ENCODE peak calls at places on chromosomes 2 and 18, in four cellular contexts. N is ascending aorta, O is body of pancreas, B is heart left ventricle. U is an unnamed sample. For H3K27me3, the result is how much of the 10 kb centered on the place peaks cover.

GRCh38 chr2:70519453-70519852 is 34.2 kb downstream of the TGFA start:
- DNase-seq in N (no peak), O (no peak), B (no peak), U (no peak)

GRCh38 chr2:143953386-143953785 is 566.5 kb downstream of the ZEB2 start:
- DNase-seq in N (no peak), O (no peak), B (no peak), U (no peak)

GRCh38 chr2:190235101-190235500 is 84.5 kb downstream of the HIBCH start:
- DNase-seq in N (no peak), O (no peak), B (no peak), U (no peak)

GRCh38 chr18:62450546-62451395 is 72.1 kb upstream of the ZCCHC2 start:
- DNase-seq in N (peak), O (peak), B (peak), U (peak)

GRCh38 chr18:61619783-61620182 is 273.0 kb downstream of the RNF152 start:
- DNase-seq in N (no peak), O (no peak), B (no peak), U (no peak)

GRCh38 chr2:3956892-3957291 is 253.5 kb downstream of the DCDC2C start:
- DNase-seq in N (no peak), O (no peak), B (no peak), U (no peak)

GRCh38 chr2:16553222-16553621 is 112.4 kb downstream of the CYRIA start:
- DNase-seq in N (no peak), O (peak), B (peak), U (peak)

GRCh38 chr2:177983183-177983788 is 89.3 kb downstream of the PDE11A start:
- DNase-seq in N (no peak), O (peak), B (no peak), U (peak)

GRCh38 chr2:11967946-11968465 is 221.6 kb downstream of the LPIN1 start:
- DNase-seq in N (no peak), O (no peak), B (peak), U (no peak)

GRCh38 chr2:28656937-28657615 is 94.6 kb upstream of the PPP1CB start:
- DNase-seq in N (no peak), O (no peak), B (no peak), U (peak)

GRCh38 chr2:191678437-191679110 is 638 bp downstream of the NABP1 start:
- DNase-seq in N (no peak), O (peak), B (peak), U (peak)

GRCh38 chr2:42663106-42663755 is 94.8 kb downstream of the MTA3 start:
- DNase-seq in N (peak), O (peak), B (peak), U (peak)

GRCh38 chr2:65595641-65596040 is 163.2 kb upstream of the SPRED2 start:
- DNase-seq in N (no peak), O (no peak), B (no peak), U (peak)

GRCh38 chr18:59197636-59198035 is 22.3 kb upstream of the GRP start:
- DNase-seq in N (no peak), O (no peak), B (no peak), U (no peak)

GRCh38 chr18:59198215-59198614 is 21.7 kb upstream of the GRP start:
- DNase-seq in N (no peak), O (no peak), B (no peak), U (no peak)

GRCh38 chr18:59200787-59201186 is 19.2 kb upstream of the GRP start:
- DNase-seq in N (no peak), O (no peak), B (no peak), U (peak)

GRCh38 chr18:59196161-59196560 is 23.8 kb upstream of the GRP start:
- DNase-seq in N (no peak), O (no peak), B (no peak), U (no peak)
- H3K27me3 ChIP-seq in N (under half), O (under half), B (under half), U (under half)

GRCh38 chr2:182650704-182651103 is 65.4 kb upstream of the DNAJC10 start:
- DNase-seq in N (no peak), O (no peak), B (no peak), U (no peak)

GRCh38 chr2:182646763-182647498 is 69.1 kb upstream of the DNAJC10 start:
- DNase-seq in N (no peak), O (no peak), B (no peak), U (no peak)

GRCh38 chr2:182652326-182652725 is 63.7 kb upstream of the DNAJC10 start:
- DNase-seq in N (no peak), O (no peak), B (no peak), U (no peak)

GRCh38 chr2:182647499-182647787 is 68.6 kb upstream of the DNAJC10 start:
- DNase-seq in N (no peak), O (no peak), B (no peak), U (no peak)

GRCh38 chr2:182649316-182649715 is 66.7 kb upstream of the DNAJC10 start:
- DNase-seq in N (no peak), O (no peak), B (peak), U (peak)
- TF ChIP-seq CTCF in N (no peak), O (peak), B (peak), U (peak)

GRCh38 chr2:198371329-198371728 is 566.9 kb downstream of the PLCL1 start:
- DNase-seq in N (no peak), O (no peak), B (no peak), U (no peak)

GRCh38 chr2:198374375-198375072 is 570.1 kb downstream of the PLCL1 start:
- DNase-seq in N (no peak), O (peak), B (no peak), U (peak)

GRCh38 chr2:198368089-198368488 is 563.7 kb downstream of the PLCL1 start:
- DNase-seq in N (no peak), O (no peak), B (no peak), U (no peak)

GRCh38 chr2:198375073-198375430 is 570.7 kb downstream of the PLCL1 start:
- DNase-seq in N (no peak), O (no peak), B (no peak), U (no peak)

DNA sequence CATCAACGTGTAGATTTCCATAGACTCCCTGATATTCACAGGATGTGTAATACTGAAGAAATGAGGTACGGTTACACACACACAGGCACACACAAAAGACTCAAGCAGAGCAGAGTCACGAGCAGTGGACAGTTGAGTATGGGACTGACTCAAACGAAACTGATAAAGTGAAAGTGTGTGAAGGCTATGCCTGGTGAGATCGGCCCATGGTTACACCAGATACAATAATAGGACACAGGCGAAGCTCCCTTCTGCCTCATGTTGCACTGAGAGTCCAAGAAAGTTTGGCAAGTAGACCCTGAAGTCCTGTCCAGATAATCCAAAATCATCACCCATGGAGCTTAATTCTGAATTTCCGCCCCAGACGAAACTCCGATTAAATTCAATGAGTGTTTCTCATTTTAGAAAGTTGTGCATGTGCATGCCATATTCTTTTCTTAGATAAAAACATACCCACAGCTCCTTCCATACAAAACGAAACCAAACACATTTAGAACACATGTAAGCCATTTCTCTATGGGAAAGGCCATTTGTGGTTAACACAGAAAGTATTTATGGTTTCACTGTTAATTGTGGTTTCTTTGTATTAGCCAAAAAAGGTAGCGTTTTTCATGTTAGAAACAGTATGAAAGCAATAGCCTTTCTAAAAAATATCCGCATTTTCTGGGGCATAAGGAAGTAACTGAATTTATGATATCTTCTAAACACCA is 567.7 kb downstream of the PLCL1 start:
- DNase-seq in N (no peak), O (no peak), B (no peak), U (no peak)
- H3K4me3 ChIP-seq in N (no peak), O (no peak), B (no peak), U (no peak)

GRCh38 chr2:19351914-19352697 is 6.3 kb downstream of the OSR1 start:
- DNase-seq in N (no peak), O (no peak), B (no peak), U (peak)

GRCh38 chr2:19353721-19354050 is 4.7 kb downstream of the OSR1 start:
- DNase-seq in N (no peak), O (no peak), B (no peak), U (no peak)

GRCh38 chr2:19354417-19355022 is 3.9 kb downstream of the OSR1 start:
- DNase-seq in N (no peak), O (no peak), B (no peak), U (no peak)

GRCh38 chr2:19351499-19351898 is 6.9 kb downstream of the OSR1 start:
- DNase-seq in N (no peak), O (no peak), B (no peak), U (peak)

DNA sequence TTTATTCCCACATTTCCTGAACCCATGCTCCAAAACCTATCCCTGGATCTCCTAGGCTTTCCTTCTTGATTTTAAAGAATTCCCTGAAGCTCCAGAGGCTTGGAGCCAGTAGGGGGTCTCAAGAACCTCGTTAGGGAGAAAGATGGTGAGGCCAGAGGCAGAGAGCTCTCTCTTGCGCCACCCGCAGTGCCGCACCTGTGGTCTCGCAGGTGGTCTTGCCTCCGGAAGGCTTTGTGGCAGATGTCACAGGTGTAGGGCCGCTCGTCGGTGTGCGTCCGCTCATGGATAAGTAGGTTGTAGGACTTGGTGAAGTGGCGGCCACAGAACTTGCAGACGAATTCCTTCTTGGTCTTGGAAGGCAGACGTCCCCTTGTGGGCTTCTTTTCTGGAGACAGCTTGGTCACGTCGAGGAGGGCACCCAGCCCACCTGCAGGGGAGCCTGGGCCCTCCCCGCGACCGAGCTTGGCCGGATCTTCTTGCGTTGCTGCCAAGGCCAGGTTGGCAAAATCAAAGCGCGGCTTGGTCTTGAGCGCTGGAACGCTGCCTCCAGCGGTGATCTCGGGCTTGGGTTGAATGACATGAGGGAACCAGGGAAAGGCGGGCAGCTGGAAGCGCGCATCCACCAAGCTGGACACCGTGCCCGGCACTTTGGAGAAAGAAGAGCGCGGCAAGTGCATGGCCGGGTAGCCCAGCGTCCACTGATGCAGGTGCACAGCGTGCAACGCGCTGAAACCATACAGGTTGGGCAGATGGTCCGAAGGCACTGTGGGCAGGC is 5.3 kb downstream of the OSR1 start:
- DNase-seq in N (no peak), O (no peak), B (no peak), U (peak)
- H3K27me3 ChIP-seq in N (under half), O (under half), B (half or more), U (half or more)

GRCh38 chr2:237132799-237133198 is 47.1 kb downstream of the COPS8 start:
- DNase-seq in N (no peak), O (no peak), B (no peak), U (peak)
- TF ChIP-seq CTCF in N (no peak), O (no peak), B (no peak), U (peak)

GRCh38 chr2:9678554-9678953 is 47.8 kb upstream of the YWHAQ start:
- DNase-seq in N (no peak), O (no peak), B (no peak), U (no peak)

GRCh38 chr2:9679218-9679617 is 48.4 kb upstream of the YWHAQ start:
- DNase-seq in N (no peak), O (no peak), B (no peak), U (no peak)

GRCh38 chr2:9674931-9675330 is 44.1 kb upstream of the YWHAQ start:
- DNase-seq in N (no peak), O (no peak), B (no peak), U (no peak)

GRCh38 chr2:9673914-9674481 is 43.2 kb upstream of the YWHAQ start:
- DNase-seq in N (no peak), O (no peak), B (no peak), U (no peak)

GRCh38 chr2:9675369-9676351 is 44.9 kb upstream of the YWHAQ start:
- DNase-seq in N (no peak), O (no peak), B (no peak), U (peak)
- H3K4me3 ChIP-seq in N (no peak), O (no peak), B (no peak), U (no peak)

GRCh38 chr2:288002-288742 is at the start of gene ALKAL2:
- DNase-seq in N (no peak), O (peak), B (no peak), U (peak)
- H3K27me3 ChIP-seq in N (under half), O (under half), B (under half), U (half or more)

GRCh38 chr18:55477537-55478300 is 110.3 kb downstream of the TCF4 start:
- DNase-seq in N (no peak), O (no peak), B (no peak), U (no peak)
- TF ChIP-seq CTCF in N (no peak), O (no peak), B (no peak), U (peak)